ENCODE peak calls at places on chromosome 11, in four cellular contexts. I is K562, E is HepG2, G is WTC11. V is an unnamed sample.

GRCh38 chr11:128469220-128469619 is 118.1 kb downstream of the ETS1 start:
- DNase-seq in I (no peak), E (no peak), G (no peak), V (peak)

GRCh38 chr11:119704849-119705248 is 24.2 kb downstream of the NECTIN1 start:
- DNase-seq in I (peak), G (no peak), E (no peak), V (no peak)

GRCh38 chr11:64619811-64620285 is 28.8 kb downstream of the SLC22A12 start:
- DNase-seq in I (peak), E (peak), G (peak), V (no peak)

GRCh38 chr11:117691206-117691490 is 105.9 kb downstream of the DSCAML1 start:
- DNase-seq in I (no peak), E (no peak), G (no peak), V (no peak)

GRCh38 chr11:78742430-78742829 is 167.8 kb upstream of the NARS2 start:
- DNase-seq in G (no peak), E (no peak), I (no peak), V (no peak)

GRCh38 chr11:79152511-79152910 is 288.3 kb downstream of the TENM4 start:
- DNase-seq in E (no peak), G (no peak), I (no peak), V (no peak)

GRCh38 chr11:1487851-1488574 is 1.4 kb upstream of the MOB2 start:
- DNase-seq in I (no peak), G (no peak), E (no peak), V (no peak)

GRCh38 chr11:32893091-32893946 is 708 bp downstream of the QSER1 start:
- DNase-seq in G (peak), I (peak), E (peak), V (no peak)

GRCh38 chr11:74672956-74673895 is 58.0 kb downstream of the CHRDL2 start:
- DNase-seq in I (peak), G (no peak), E (no peak), V (no peak)

GRCh38 chr11:133710681-133711240 is 134.6 kb downstream of the SPATA19 start:
- DNase-seq in E (no peak), G (no peak), I (no peak), V (no peak)

GRCh38 chr11:58642120-58642625 is 19.7 kb downstream of the CNTF start:
- DNase-seq in E (no peak), I (peak), G (no peak), V (no peak)

GRCh38 chr11:96114178-96115070 is 190.5 kb upstream of the MTMR2 start:
- DNase-seq in I (no peak), E (peak), G (no peak), V (no peak)

GRCh38 chr11:78050964-78051831 is 12.5 kb upstream of the THRSP start:
- DNase-seq in G (peak), E (peak), I (peak), V (no peak)

GRCh38 chr11:124864176-124864891 is 898 bp upstream of the ROBO3 start:
- DNase-seq in G (no peak), E (no peak), I (no peak), V (no peak)

GRCh38 chr11:124863826-124864165 is 1.4 kb upstream of the ROBO3 start:
- DNase-seq in I (no peak), E (no peak), G (no peak), V (no peak)

GRCh38 chr11:124864892-124865180 is 396 bp upstream of the ROBO3 start:
- DNase-seq in I (no peak), E (no peak), G (no peak), V (no peak)

GRCh38 chr11:124861670-124862069 is 3.6 kb upstream of the ROBO3 start:
- DNase-seq in G (no peak), I (no peak), E (no peak), V (no peak)

DNA sequence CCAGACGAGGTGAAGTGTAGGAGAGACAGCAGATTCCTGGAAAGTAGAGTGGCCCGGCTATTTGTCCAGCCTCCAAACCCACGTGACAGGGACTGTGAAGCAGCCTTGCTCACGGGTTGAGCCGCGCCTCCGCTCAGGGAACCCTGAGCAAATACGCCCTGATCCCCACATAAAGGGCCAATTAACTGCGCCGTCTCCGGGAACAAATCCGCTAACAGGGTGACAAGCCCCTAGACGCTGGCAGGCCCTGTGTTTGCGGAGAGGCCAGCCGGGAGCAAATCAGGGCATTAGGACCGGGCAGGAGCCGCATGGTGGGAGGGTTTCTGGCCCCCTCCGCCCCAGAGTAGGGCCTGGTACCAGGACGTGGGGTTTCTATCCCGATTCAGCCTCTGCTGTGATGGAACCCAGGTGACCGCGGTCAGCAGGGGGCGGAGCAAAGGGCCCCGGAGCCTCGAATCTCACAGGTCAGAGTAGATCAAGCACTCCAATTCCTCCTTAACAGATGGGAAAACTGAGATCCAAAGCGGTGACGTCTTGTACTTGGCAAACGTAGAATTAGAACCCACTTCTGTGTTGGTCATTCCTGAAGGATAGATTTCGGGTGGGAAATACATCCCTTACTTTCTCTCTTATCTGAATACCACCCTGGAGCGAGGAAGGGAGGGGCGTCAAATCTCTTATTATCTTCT is 2.0 kb upstream of the ROBO3 start:
- DNase-seq in I (no peak), E (peak), G (peak), V (no peak)
- TF ChIP-seq CREM in I (no peak), E (no peak), G (no peak), V (no peak)

GRCh38 chr11:10058356-10058755 is 235.7 kb downstream of the SBF2 start:
- DNase-seq in G (no peak), I (no peak), E (no peak), V (no peak)
- TF ChIP-seq CREM in G (no peak), I (no peak), E (no peak), V (no peak)

GRCh38 chr11:111734383-111735261 is 31.6 kb downstream of the PPP2R1B start:
- DNase-seq in G (no peak), E (no peak), I (no peak), V (no peak)

GRCh38 chr11:111737180-111737876 is 28.9 kb downstream of the PPP2R1B start:
- DNase-seq in I (no peak), E (no peak), G (no peak), V (no peak)

GRCh38 chr11:111735262-111736116 is 30.7 kb downstream of the PPP2R1B start:
- DNase-seq in G (no peak), I (no peak), E (no peak), V (no peak)

GRCh38 chr11:111736621-111737055 is 29.6 kb downstream of the PPP2R1B start:
- DNase-seq in I (no peak), E (no peak), G (no peak), V (no peak)

DNA sequence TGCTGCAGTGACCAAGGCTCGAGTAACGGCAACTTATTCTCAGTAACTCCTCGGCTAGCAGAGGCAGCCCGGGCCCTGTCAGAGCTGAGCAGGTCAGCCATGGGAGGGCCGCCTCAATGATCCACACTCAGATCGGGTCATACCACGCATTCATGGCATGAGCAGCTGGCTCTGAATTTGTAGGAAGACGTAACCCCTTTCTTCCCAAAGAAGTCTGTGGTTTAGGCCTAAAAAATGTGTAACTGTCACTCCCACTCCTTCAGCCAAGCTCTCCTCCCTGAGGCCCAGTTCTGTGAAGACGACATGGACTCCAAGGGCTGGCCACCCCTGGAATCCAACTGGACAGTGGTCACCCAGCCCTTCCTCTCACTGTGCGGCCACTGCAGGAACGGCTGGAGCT is 30.0 kb downstream of the PPP2R1B start:
- DNase-seq in G (no peak), E (no peak), I (no peak), V (no peak)
- TF ChIP-seq CREM in G (no peak), E (no peak), I (no peak), V (no peak)

GRCh38 chr11:94768602-94769511 is 701 bp downstream of the AMOTL1 start:
- DNase-seq in G (peak), E (no peak), I (peak), V (no peak)

GRCh38 chr11:94770563-94771120 is 2.5 kb downstream of the AMOTL1 start:
- DNase-seq in G (no peak), I (no peak), E (no peak), V (no peak)

GRCh38 chr11:94771390-94771789 is 3.2 kb downstream of the AMOTL1 start:
- DNase-seq in G (no peak), I (no peak), E (no peak), V (no peak)

GRCh38 chr11:94767701-94768601 is at the start of gene AMOTL1:
- DNase-seq in G (peak), I (peak), E (no peak), V (no peak)

GRCh38 chr11:94769897-94770296 is 1.7 kb downstream of the AMOTL1 start:
- DNase-seq in G (no peak), I (no peak), E (no peak), V (no peak)
- TF ChIP-seq CREM in G (no peak), I (no peak), E (no peak), V (no peak)